ENCODE peak calls at places on chromosome 10, in six cellular contexts. B is HEK293T; A is activated T-cell treated with anti-CD3 and anti-CD28 coated beads, Interleukin-2, amount 50 U/mL, for 48 hours; G is B cell; U is heart right ventricle; O is HCT116. X is an unnamed sample.
A peak's percentile ranks its signal among the peaks of the same experiment; 100 is the strongest.

GRCh38 chr10:70890917-70891431 is 2.6 kb upstream of the PCBD1 start:
- DNase-seq in A (no peak), O (no peak), B (no peak), U (peak; percentile 80), G (no peak), X (no peak)

GRCh38 chr10:64130152-64130551 is 609.0 kb downstream of the REEP3 start:
- DNase-seq in O (no peak), A (no peak), G (no peak), U (no peak), B (peak; percentile 8), X (no peak)

GRCh38 chr10:10680496-10680895 is 337.2 kb upstream of the CELF2 start:
- DNase-seq in A (no peak), O (no peak), B (no peak), U (no peak), G (no peak), X (no peak)

GRCh38 chr10:77286851-77287250 is 350.8 kb downstream of the KCNMA1 start:
- DNase-seq in U (no peak), B (no peak), G (no peak), A (no peak), O (no peak), X (peak; percentile 41)

GRCh38 chr10:30387646-30388243 is 38.7 kb upstream of the MTPAP start:
- DNase-seq in B (no peak), U (no peak), G (no peak), O (peak; percentile 81), A (no peak), X (no peak)

GRCh38 chr10:50972591-50972990 is 87.2 kb upstream of the A1CF start:
- DNase-seq in A (no peak), B (no peak), G (no peak), O (no peak), U (no peak), X (no peak)

GRCh38 chr10:75395955-75396860 is 5.4 kb downstream of the ZNF503 start:
- DNase-seq in A (no peak), G (peak; percentile 45), B (no peak), U (no peak), O (no peak), X (peak; percentile 63)

GRCh38 chr10:90925078-90926029 is 4.5 kb upstream of the ANKRD1 start:
- DNase-seq in B (no peak), U (no peak), G (no peak), O (no peak), A (no peak), X (no peak)

GRCh38 chr10:102117391-102118159 is 2.6 kb downstream of the LDB1 start:
- DNase-seq in B (no peak), G (peak; percentile 52), O (no peak), A (peak; percentile 73), U (peak; percentile 89), X (peak; percentile 60)

GRCh38 chr10:13685885-13686284 is 99.1 kb downstream of the PRPF18 start:
- DNase-seq in O (no peak), G (no peak), A (no peak), B (no peak), U (peak; percentile 58), X (no peak)

GRCh38 chr10:97203220-97203619 is 17.5 kb upstream of the SLIT1 start:
- DNase-seq in A (no peak), O (no peak), U (no peak), G (no peak), B (no peak), X (no peak)

GRCh38 chr10:125136087-125136486 is 24.3 kb downstream of the CTBP2 start:
- DNase-seq in B (no peak), O (no peak), G (no peak), A (no peak), U (no peak), X (no peak)

GRCh38 chr10:90274721-90275468 is 573.5 kb downstream of the KIF20B start:
- DNase-seq in U (no peak), B (no peak), G (no peak), O (no peak), A (no peak), X (no peak)

GRCh38 chr10:92103376-92104084 is 180.0 kb downstream of the BTAF1 start:
- DNase-seq in G (no peak), B (no peak), A (no peak), U (no peak), O (no peak), X (no peak)

GRCh38 chr10:79487296-79488194 is 24.8 kb upstream of the EIF5AL1 start:
- DNase-seq in O (peak; percentile 81), U (peak; percentile 59), G (peak; percentile 54), A (peak; percentile 40), B (peak; percentile 87), X (no peak)

GRCh38 chr10:110303681-110304080 is 1.0 kb downstream of the SMNDC1 start:
- DNase-seq in B (no peak), G (no peak), U (no peak), O (no peak), A (no peak), X (no peak)

GRCh38 chr10:14146501-14146900 is 184.2 kb downstream of the FRMD4A start:
- DNase-seq in G (no peak), U (no peak), A (no peak), O (no peak), B (no peak), X (no peak)

GRCh38 chr10:124145109-124145860 is 51.9 kb upstream of the CHST15 start:
- DNase-seq in O (no peak), U (peak; percentile 39), B (no peak), A (no peak), G (no peak), X (no peak)

GRCh38 chr10:82378146-82378545 is 503.2 kb downstream of the NRG3 start:
- DNase-seq in B (no peak), O (no peak), G (no peak), A (no peak), U (peak; percentile 43), X (peak; percentile 56)

GRCh38 chr10:119541046-119541445 is 1.5 kb downstream of the RGS10 start:
- DNase-seq in O (no peak), A (no peak), G (no peak), U (no peak), B (no peak), X (no peak)

GRCh38 chr10:94108200-94108599 is 114.5 kb downstream of the PLCE1 start:
- DNase-seq in A (no peak), G (no peak), B (no peak), U (no peak), O (no peak), X (peak; percentile 68)

GRCh38 chr10:58266003-58266825 is 1.5 kb downstream of the IPMK start:
- DNase-seq in B (no peak), A (no peak), U (no peak), G (no peak), O (no peak), X (peak; percentile 37)

GRCh38 chr10:28382520-28383269 is 79.8 kb upstream of the MPP7 start:
- DNase-seq in G (no peak), A (no peak), O (no peak), U (no peak), B (no peak), X (no peak)

GRCh38 chr10:88118769-88119559 is 255.5 kb downstream of the PTEN start:
- DNase-seq in A (no peak), B (no peak), O (no peak), G (no peak), U (no peak), X (no peak)

GRCh38 chr10:1141701-1142100 is 85.5 kb downstream of the WDR37 start:
- DNase-seq in A (no peak), U (no peak), B (no peak), G (no peak), O (no peak), X (no peak)

GRCh38 chr10:31303212-31303611 is 15.8 kb upstream of the ZEB1 start:
- DNase-seq in A (no peak), O (no peak), G (no peak), U (no peak), B (no peak), X (no peak)

GRCh38 chr10:26665080-26666048 is 32.1 kb upstream of the PDSS1 start:
- DNase-seq in G (no peak), B (no peak), U (no peak), O (no peak), A (no peak), X (no peak)

GRCh38 chr10:4947039-4947634 is 16.1 kb upstream of the AKR1C1 start:
- DNase-seq in O (no peak), G (no peak), U (no peak), B (no peak), A (no peak), X (no peak)

GRCh38 chr10:127522298-127522697 is 26.8 kb upstream of the NPS start:
- DNase-seq in U (no peak), B (no peak), O (no peak), G (no peak), A (no peak), X (no peak)

GRCh38 chr10:129953541-129954031 is 10.5 kb downstream of the EBF3 start:
- DNase-seq in U (no peak), B (no peak), A (no peak), O (no peak), G (no peak), X (no peak)